ENCODE peak calls at places on chromosomes 11 and 22, in seven cellular contexts. One of them, this sample, is unnamed.

GRCh38 chr11:112655386-112655785 is 305.8 kb upstream of the NCAM1 start:
- DNase-seq in HepG2: no peak
- DNase-seq in GM12892: no peak
- DNase-seq in GM12878: no peak
- DNase-seq in K562: no peak
- DNase-seq in H1: no peak
- DNase-seq in SK-N-SH: no peak
- DNase-seq in this sample: no peak

GRCh38 chr11:12404461-12404860 is 27.1 kb downstream of the PARVA start:
- DNase-seq in K562: no peak
- DNase-seq in GM12878: no peak
- DNase-seq in SK-N-SH: no peak
- DNase-seq in GM12892: no peak
- DNase-seq in HepG2: no peak
- DNase-seq in H1: no peak
- DNase-seq in this sample: no peak

GRCh38 chr11:18802381-18803257 is 11.0 kb upstream of the PTPN5 start:
- DNase-seq in SK-N-SH: peak
- DNase-seq in HepG2: peak
- DNase-seq in GM12892: no peak
- DNase-seq in GM12878: peak
- DNase-seq in H1: no peak
- DNase-seq in K562: peak
- DNase-seq in this sample: no peak

GRCh38 chr11:86574493-86575207 is 97.8 kb downstream of the ME3 start:
- DNase-seq in SK-N-SH: no peak
- DNase-seq in K562: no peak
- DNase-seq in H1: no peak
- DNase-seq in HepG2: no peak
- DNase-seq in GM12878: no peak
- DNase-seq in GM12892: no peak
- DNase-seq in this sample: no peak

GRCh38 chr11:13772223-13773046 is 104.0 kb downstream of the FAR1 start:
- DNase-seq in GM12878: peak
- DNase-seq in H1: peak
- DNase-seq in K562: peak
- DNase-seq in SK-N-SH: peak
- DNase-seq in HepG2: peak
- DNase-seq in GM12892: no peak
- DNase-seq in this sample: no peak

GRCh38 chr11:2224254-2224653 is 46.1 kb downstream of the ASCL2 start:
- DNase-seq in K562: no peak
- DNase-seq in GM12892: no peak
- DNase-seq in HepG2: no peak
- DNase-seq in SK-N-SH: no peak
- DNase-seq in H1: no peak
- DNase-seq in GM12878: no peak
- DNase-seq in this sample: no peak

GRCh38 chr22:42863349-42863911 is 6.4 kb upstream of the ARFGAP3 start:
- DNase-seq in GM12878: peak
- DNase-seq in H1: no peak
- DNase-seq in HepG2: no peak
- DNase-seq in GM12892: no peak
- DNase-seq in SK-N-SH: no peak
- DNase-seq in K562: no peak
- DNase-seq in this sample: no peak

GRCh38 chr22:42697542-42698013 is 23.1 kb downstream of the A4GALT start:
- DNase-seq in SK-N-SH: no peak
- DNase-seq in HepG2: peak
- DNase-seq in GM12892: no peak
- DNase-seq in H1: no peak
- DNase-seq in GM12878: no peak
- DNase-seq in K562: no peak
- DNase-seq in this sample: no peak

GRCh38 chr11:2672553-2673249 is 27.1 kb downstream of the KCNQ1OT1 start:
- DNase-seq in K562: no peak
- DNase-seq in SK-N-SH: no peak
- DNase-seq in HepG2: no peak
- DNase-seq in GM12892: no peak
- DNase-seq in H1: no peak
- DNase-seq in GM12878: no peak
- DNase-seq in this sample: no peak

GRCh38 chr11:101407324-101407723 is 176.5 kb downstream of the TRPC6 start:
- DNase-seq in HepG2: no peak
- DNase-seq in GM12878: no peak
- DNase-seq in H1: no peak
- DNase-seq in SK-N-SH: no peak
- DNase-seq in GM12892: no peak
- DNase-seq in K562: no peak
- DNase-seq in this sample: no peak

GRCh38 chr11:2559527-2560311 is 114.9 kb downstream of the KCNQ1 start:
- DNase-seq in GM12892: no peak
- DNase-seq in SK-N-SH: no peak
- DNase-seq in H1: no peak
- DNase-seq in K562: no peak
- DNase-seq in GM12878: no peak
- DNase-seq in HepG2: no peak
- DNase-seq in this sample: no peak

GRCh38 chr11:33753304-33753703 is 17.1 kb upstream of the CD59 start:
- DNase-seq in GM12892: no peak
- DNase-seq in SK-N-SH: no peak
- DNase-seq in HepG2: no peak
- DNase-seq in H1: no peak
- DNase-seq in K562: no peak
- DNase-seq in GM12878: peak
- DNase-seq in this sample: no peak

GRCh38 chr22:41589260-41589600 is 410 bp downstream of the PMM1 start:
- DNase-seq in HepG2: no peak
- DNase-seq in GM12878: no peak
- DNase-seq in K562: no peak
- DNase-seq in SK-N-SH: peak
- DNase-seq in H1: peak
- DNase-seq in GM12892: no peak
- DNase-seq in this sample: no peak

GRCh38 chr11:33452806-33453205 is 195.6 kb downstream of the HIPK3 start:
- DNase-seq in GM12892: no peak
- DNase-seq in K562: no peak
- DNase-seq in H1: no peak
- DNase-seq in HepG2: no peak
- DNase-seq in SK-N-SH: no peak
- DNase-seq in GM12878: no peak
- DNase-seq in this sample: no peak

GRCh38 chr11:124754309-124754708 is 2.3 kb upstream of the VSIG2 start:
- DNase-seq in SK-N-SH: peak
- DNase-seq in HepG2: no peak
- DNase-seq in GM12878: no peak
- DNase-seq in GM12892: no peak
- DNase-seq in K562: no peak
- DNase-seq in H1: no peak
- DNase-seq in this sample: no peak

DNA sequence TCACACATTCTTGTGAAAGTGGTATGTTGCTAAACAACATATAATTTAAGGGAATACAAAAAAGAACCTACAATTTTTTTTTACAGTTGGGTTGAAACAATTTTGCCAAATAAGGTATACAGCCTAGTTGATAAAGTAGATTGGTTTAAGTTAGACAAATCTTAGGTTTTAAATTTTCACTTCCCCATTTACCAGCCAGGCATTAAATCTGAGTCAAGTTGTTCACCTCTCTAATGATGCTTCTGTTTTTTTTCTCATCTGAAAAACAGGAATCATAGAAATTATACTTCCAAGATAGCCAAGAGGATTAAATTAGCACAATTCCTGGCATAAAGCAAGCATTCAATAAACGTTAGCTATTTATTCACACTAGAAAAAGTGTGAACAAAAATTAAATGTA is 45.2 kb downstream of the ZBTB44 start:
- DNase-seq in SK-N-SH: no peak
- DNase-seq in K562: no peak
- DNase-seq in GM12878: peak
- DNase-seq in GM12892: no peak
- DNase-seq in H1: no peak
- DNase-seq in HepG2: no peak
- DNase-seq in this sample: no peak
- TF ChIP-seq POLR2AphosphoS5 in SK-N-SH: no peak
- TF ChIP-seq POLR2AphosphoS5 in K562: no peak
- TF ChIP-seq POLR2AphosphoS5 in GM12878: no peak
- TF ChIP-seq POLR2AphosphoS5 in GM12892: no peak
- TF ChIP-seq POLR2AphosphoS5 in H1: no peak
- TF ChIP-seq POLR2AphosphoS5 in HepG2: no peak
- TF ChIP-seq POLR2AphosphoS5 in this sample: no peak

DNA sequence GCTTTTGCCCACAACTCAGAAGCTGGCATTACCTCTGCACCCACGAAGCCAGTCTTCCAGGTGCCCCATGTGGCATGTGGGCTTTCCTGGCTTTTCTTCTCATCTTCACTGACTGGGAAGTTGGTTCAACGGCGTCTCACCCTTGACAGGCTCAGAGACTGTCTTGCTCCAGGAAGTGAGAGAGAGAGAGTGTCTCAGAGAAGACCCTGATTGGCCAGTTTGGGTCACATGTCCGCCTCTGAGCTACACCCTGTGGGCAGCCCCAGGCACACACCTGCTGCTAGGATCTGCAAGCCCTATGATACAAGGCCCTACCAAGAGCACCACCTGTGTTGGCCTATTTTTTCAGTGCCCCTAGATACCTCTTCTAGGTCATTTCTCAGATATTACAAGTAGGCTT is 39.0 kb downstream of the RTL6 start:
- DNase-seq in HepG2: no peak
- DNase-seq in SK-N-SH: no peak
- DNase-seq in K562: no peak
- DNase-seq in GM12892: no peak
- DNase-seq in H1: no peak
- DNase-seq in GM12878: no peak
- DNase-seq in this sample: no peak
- TF ChIP-seq TAF1 in HepG2: no peak
- TF ChIP-seq TAF1 in SK-N-SH: no peak
- TF ChIP-seq TAF1 in K562: no peak
- TF ChIP-seq TAF1 in GM12892: no peak
- TF ChIP-seq TAF1 in H1: no peak
- TF ChIP-seq TAF1 in GM12878: no peak
- TF ChIP-seq TAF1 in this sample: no peak

GRCh38 chr22:20204281-20204680 is 53.4 kb upstream of the CCDC188 start:
- DNase-seq in GM12878: no peak
- DNase-seq in HepG2: no peak
- DNase-seq in GM12892: no peak
- DNase-seq in SK-N-SH: no peak
- DNase-seq in K562: no peak
- DNase-seq in H1: no peak
- DNase-seq in this sample: no peak

GRCh38 chr22:20199906-20200305 is 49.1 kb upstream of the CCDC188 start:
- DNase-seq in SK-N-SH: no peak
- DNase-seq in HepG2: no peak
- DNase-seq in K562: no peak
- DNase-seq in H1: no peak
- DNase-seq in GM12892: no peak
- DNase-seq in GM12878: no peak
- DNase-seq in this sample: no peak

GRCh38 chr22:20203142-20204099 is 52.6 kb upstream of the CCDC188 start:
- DNase-seq in SK-N-SH: peak
- DNase-seq in GM12892: no peak
- DNase-seq in HepG2: peak
- DNase-seq in K562: no peak
- DNase-seq in GM12878: no peak
- DNase-seq in H1: peak
- DNase-seq in this sample: no peak

GRCh38 chr22:20200411-20200810 is 49.6 kb upstream of the CCDC188 start:
- DNase-seq in SK-N-SH: no peak
- DNase-seq in K562: no peak
- DNase-seq in H1: no peak
- DNase-seq in GM12892: no peak
- DNase-seq in HepG2: no peak
- DNase-seq in GM12878: no peak
- DNase-seq in this sample: no peak

GRCh38 chr22:20201837-20202392 is 51.1 kb upstream of the CCDC188 start:
- DNase-seq in SK-N-SH: no peak
- DNase-seq in K562: no peak
- DNase-seq in HepG2: no peak
- DNase-seq in H1: no peak
- DNase-seq in GM12878: no peak
- DNase-seq in GM12892: no peak
- DNase-seq in this sample: no peak
- TF ChIP-seq POLR2AphosphoS5 in SK-N-SH: no peak
- TF ChIP-seq POLR2AphosphoS5 in K562: no peak
- TF ChIP-seq POLR2AphosphoS5 in HepG2: no peak
- TF ChIP-seq POLR2AphosphoS5 in H1: no peak
- TF ChIP-seq POLR2AphosphoS5 in GM12878: no peak
- TF ChIP-seq POLR2AphosphoS5 in GM12892: no peak
- TF ChIP-seq POLR2AphosphoS5 in this sample: no peak

DNA sequence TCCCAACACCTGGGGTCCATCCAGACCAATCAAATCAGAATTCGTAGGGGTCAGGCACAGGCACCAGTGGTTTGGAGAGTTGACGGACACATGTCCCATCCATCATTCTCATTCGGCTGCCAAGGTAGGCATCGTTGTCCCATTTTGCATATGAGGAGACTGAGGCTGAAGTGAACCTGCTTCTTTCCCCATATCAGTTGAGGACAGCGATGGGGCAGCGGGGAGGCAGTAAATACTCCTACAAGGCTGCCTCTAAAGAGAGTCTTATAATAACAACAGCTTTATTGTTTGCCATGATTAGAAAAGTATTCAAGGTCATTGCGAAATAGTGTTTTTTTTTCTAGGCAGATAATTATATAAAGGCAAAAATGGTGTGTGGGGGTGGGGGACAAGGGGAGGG is 1.6 kb upstream of the BEST1 start:
- DNase-seq in HepG2: no peak
- DNase-seq in H1: no peak
- DNase-seq in GM12878: no peak
- DNase-seq in GM12892: no peak
- DNase-seq in K562: no peak
- DNase-seq in SK-N-SH: no peak
- DNase-seq in this sample: no peak
- TF ChIP-seq TAF1 in HepG2: no peak
- TF ChIP-seq TAF1 in H1: no peak
- TF ChIP-seq TAF1 in GM12878: no peak
- TF ChIP-seq TAF1 in GM12892: no peak
- TF ChIP-seq TAF1 in K562: no peak
- TF ChIP-seq TAF1 in SK-N-SH: no peak
- TF ChIP-seq TAF1 in this sample: no peak

DNA sequence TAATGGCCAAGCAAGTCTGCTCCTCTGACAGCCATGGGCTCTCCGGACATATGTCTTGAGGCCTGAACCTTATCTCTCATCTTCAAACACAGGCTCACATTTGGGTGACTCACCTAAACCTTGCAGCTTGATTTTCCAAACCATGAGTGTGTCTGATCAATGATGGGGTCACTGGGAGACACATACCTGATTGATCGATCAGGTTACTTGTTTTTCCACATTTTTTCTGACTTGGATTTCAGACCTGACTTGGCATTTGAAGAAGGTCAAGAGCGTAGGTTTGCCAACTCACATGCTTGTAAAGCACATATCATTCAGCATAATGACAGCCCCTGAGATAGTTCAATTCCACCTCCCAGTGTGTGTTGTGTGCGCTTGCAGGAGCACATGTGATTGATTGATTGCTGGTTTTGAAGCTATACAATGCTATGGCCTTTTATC is 116.7 kb upstream of the KIRREL3 start:
- DNase-seq in K562: no peak
- DNase-seq in GM12878: no peak
- DNase-seq in SK-N-SH: no peak
- DNase-seq in GM12892: no peak
- DNase-seq in HepG2: no peak
- DNase-seq in H1: no peak
- DNase-seq in this sample: no peak
- TF ChIP-seq POLR2AphosphoS5 in K562: no peak
- TF ChIP-seq POLR2AphosphoS5 in GM12878: no peak
- TF ChIP-seq POLR2AphosphoS5 in SK-N-SH: no peak
- TF ChIP-seq POLR2AphosphoS5 in GM12892: no peak
- TF ChIP-seq POLR2AphosphoS5 in HepG2: no peak
- TF ChIP-seq POLR2AphosphoS5 in H1: no peak
- TF ChIP-seq POLR2AphosphoS5 in this sample: no peak

This sample was measured in GM12891.